ENCODE peak calls at places on chromosomes 3 and 15, in six cellular contexts. M is HFF-Myc, A is heart right ventricle, K is HTR-8/SVneo, H is T-cell, J is AG20443. W is an unnamed sample.

GRCh38 chr3:10198761-10199688 is 34.3 kb downstream of the IRAK2 start:
- DNase-seq in A (no peak), K (no peak), M (no peak), H (peak), J (peak), W (no peak)

GRCh38 chr15:98493966-98494511 is 154.3 kb upstream of the IGF1R start:
- DNase-seq in A (no peak), M (no peak), K (no peak), H (no peak), J (no peak), W (no peak)

GRCh38 chr15:90231028-90232017 is 2.4 kb downstream of the CIB1 start:
- DNase-seq in H (peak), M (no peak), J (no peak), K (no peak), A (no peak), W (no peak)

GRCh38 chr3:3296858-3297430 is 117.5 kb upstream of the CRBN start:
- DNase-seq in J (no peak), H (no peak), M (no peak), K (no peak), A (no peak), W (no peak)

GRCh38 chr3:138265745-138266144 is 63.9 kb downstream of the NME9 start:
- DNase-seq in H (no peak), M (no peak), J (no peak), K (no peak), A (no peak), W (no peak)

GRCh38 chr3:4756060-4756775 is 223.0 kb upstream of the BHLHE40 start:
- DNase-seq in J (no peak), M (no peak), H (no peak), K (no peak), A (no peak), W (no peak)

GRCh38 chr3:139764936-139765335 is 87.2 kb upstream of the NMNAT3 start:
- DNase-seq in H (no peak), J (peak), K (peak), M (no peak), A (no peak), W (no peak)

GRCh38 chr15:59028387-59028955 is 41.0 kb downstream of the RNF111 start:
- DNase-seq in K (no peak), J (no peak), A (no peak), H (no peak), M (no peak), W (no peak)

GRCh38 chr3:21839181-21839580 is 88.2 kb upstream of the ZNF385D start:
- DNase-seq in M (no peak), H (no peak), K (no peak), J (peak), A (no peak), W (no peak)

GRCh38 chr3:74862501-74862900 is 248.0 kb upstream of the CNTN3 start:
- DNase-seq in K (no peak), H (no peak), A (no peak), J (no peak), M (no peak), W (no peak)

GRCh38 chr15:63906266-63906584 is 72.5 kb upstream of the HERC1 start:
- DNase-seq in H (no peak), M (no peak), K (no peak), J (no peak), A (no peak), W (no peak)

GRCh38 chr15:40693904-40694705 is 869 bp upstream of the RAD51 start:
- DNase-seq in J (no peak), A (no peak), K (no peak), M (no peak), H (peak), W (no peak)

GRCh38 chr3:111616417-111617105 is 21.4 kb upstream of the ZBED2 start:
- DNase-seq in K (no peak), J (peak), M (no peak), H (peak), A (no peak), W (peak)